ENCODE peak calls at places on chromosomes 6 and 20, in ten cellular contexts. One of them, this sample, is unnamed.

GRCh38 chr6:39407446-39407993 is 85.0 kb upstream of the KCNK16 start:
- DNase-seq in sigmoid colon: no peak
- DNase-seq in AG10803: peak
- DNase-seq in HCT116: no peak
- DNase-seq in thoracic aorta: no peak
- DNase-seq in astrocyte of the spinal cord: no peak
- DNase-seq in lower leg skin: no peak
- DNase-seq in brain microvascular endothelial cell: no peak
- DNase-seq in cardiac muscle cell: no peak
- DNase-seq in heart right ventricle: no peak
- DNase-seq in this sample: no peak

GRCh38 chr20:43948455-43948854 is 33.8 kb downstream of the TOX2 start:
- DNase-seq in AG10803: no peak
- DNase-seq in brain microvascular endothelial cell: no peak
- DNase-seq in heart right ventricle: no peak
- DNase-seq in thoracic aorta: no peak
- DNase-seq in cardiac muscle cell: no peak
- DNase-seq in HCT116: no peak
- DNase-seq in astrocyte of the spinal cord: no peak
- DNase-seq in sigmoid colon: no peak
- DNase-seq in lower leg skin: no peak
- DNase-seq in this sample: no peak

GRCh38 chr20:39986231-39986904 is 702.7 kb downstream of the MAFB start:
- DNase-seq in cardiac muscle cell: peak
- DNase-seq in sigmoid colon: peak
- DNase-seq in astrocyte of the spinal cord: peak
- DNase-seq in heart right ventricle: peak
- DNase-seq in lower leg skin: peak
- DNase-seq in HCT116: no peak
- DNase-seq in AG10803: peak
- DNase-seq in thoracic aorta: no peak
- DNase-seq in brain microvascular endothelial cell: peak
- DNase-seq in this sample: no peak

GRCh38 chr6:36544228-36544627 is 3.1 kb downstream of the STK38 start:
- DNase-seq in thoracic aorta: no peak
- DNase-seq in brain microvascular endothelial cell: no peak
- DNase-seq in cardiac muscle cell: peak
- DNase-seq in HCT116: no peak
- DNase-seq in astrocyte of the spinal cord: no peak
- DNase-seq in AG10803: peak
- DNase-seq in heart right ventricle: no peak
- DNase-seq in lower leg skin: peak
- DNase-seq in sigmoid colon: no peak
- DNase-seq in this sample: no peak

GRCh38 chr20:6026051-6026450 is 27.8 kb downstream of the LRRN4 start:
- DNase-seq in HCT116: no peak
- DNase-seq in sigmoid colon: no peak
- DNase-seq in cardiac muscle cell: no peak
- DNase-seq in lower leg skin: no peak
- DNase-seq in brain microvascular endothelial cell: peak
- DNase-seq in astrocyte of the spinal cord: no peak
- DNase-seq in thoracic aorta: no peak
- DNase-seq in AG10803: peak
- DNase-seq in heart right ventricle: no peak
- DNase-seq in this sample: no peak

GRCh38 chr20:15205719-15206118 is 868.3 kb upstream of the FLRT3 start:
- DNase-seq in astrocyte of the spinal cord: no peak
- DNase-seq in cardiac muscle cell: no peak
- DNase-seq in lower leg skin: no peak
- DNase-seq in HCT116: no peak
- DNase-seq in AG10803: peak
- DNase-seq in heart right ventricle: no peak
- DNase-seq in sigmoid colon: no peak
- DNase-seq in brain microvascular endothelial cell: no peak
- DNase-seq in thoracic aorta: no peak
- DNase-seq in this sample: no peak

GRCh38 chr20:19968488-19969073 is 48.6 kb upstream of the NAA20 start:
- DNase-seq in heart right ventricle: no peak
- DNase-seq in HCT116: no peak
- DNase-seq in sigmoid colon: no peak
- DNase-seq in brain microvascular endothelial cell: no peak
- DNase-seq in lower leg skin: no peak
- DNase-seq in astrocyte of the spinal cord: no peak
- DNase-seq in cardiac muscle cell: no peak
- DNase-seq in AG10803: no peak
- DNase-seq in thoracic aorta: no peak
- DNase-seq in this sample: no peak

GRCh38 chr6:134347916-134348805 is 30.2 kb upstream of the SGK1 start:
- DNase-seq in HCT116: no peak
- DNase-seq in cardiac muscle cell: peak
- DNase-seq in heart right ventricle: peak
- DNase-seq in thoracic aorta: no peak
- DNase-seq in AG10803: peak
- DNase-seq in sigmoid colon: no peak
- DNase-seq in brain microvascular endothelial cell: peak
- DNase-seq in astrocyte of the spinal cord: peak
- DNase-seq in lower leg skin: peak
- DNase-seq in this sample: no peak

GRCh38 chr6:149995235-149995750 is 30.0 kb downstream of the RAET1L start:
- DNase-seq in astrocyte of the spinal cord: no peak
- DNase-seq in heart right ventricle: no peak
- DNase-seq in lower leg skin: no peak
- DNase-seq in HCT116: no peak
- DNase-seq in AG10803: no peak
- DNase-seq in brain microvascular endothelial cell: no peak
- DNase-seq in cardiac muscle cell: no peak
- DNase-seq in thoracic aorta: no peak
- DNase-seq in sigmoid colon: no peak
- DNase-seq in this sample: no peak

GRCh38 chr6:140463312-140463710 is 1088.9 kb upstream of the CITED2 start:
- DNase-seq in thoracic aorta: no peak
- DNase-seq in heart right ventricle: no peak
- DNase-seq in brain microvascular endothelial cell: no peak
- DNase-seq in AG10803: peak
- DNase-seq in HCT116: no peak
- DNase-seq in lower leg skin: no peak
- DNase-seq in sigmoid colon: no peak
- DNase-seq in astrocyte of the spinal cord: no peak
- DNase-seq in cardiac muscle cell: no peak
- DNase-seq in this sample: no peak

GRCh38 chr6:28789553-28790083 is 134.2 kb downstream of the TRIM27 start:
- DNase-seq in brain microvascular endothelial cell: peak
- DNase-seq in thoracic aorta: no peak
- DNase-seq in HCT116: peak
- DNase-seq in lower leg skin: no peak
- DNase-seq in AG10803: peak
- DNase-seq in astrocyte of the spinal cord: peak
- DNase-seq in cardiac muscle cell: peak
- DNase-seq in heart right ventricle: no peak
- DNase-seq in sigmoid colon: no peak
- DNase-seq in this sample: peak

GRCh38 chr6:111993342-111993741 is 60.6 kb upstream of the CCN6 start:
- DNase-seq in brain microvascular endothelial cell: no peak
- DNase-seq in cardiac muscle cell: no peak
- DNase-seq in astrocyte of the spinal cord: no peak
- DNase-seq in heart right ventricle: no peak
- DNase-seq in HCT116: no peak
- DNase-seq in lower leg skin: no peak
- DNase-seq in thoracic aorta: no peak
- DNase-seq in sigmoid colon: no peak
- DNase-seq in AG10803: no peak
- DNase-seq in this sample: no peak

GRCh38 chr6:113690957-113691656 is 166.0 kb upstream of the MARCKS start:
- DNase-seq in sigmoid colon: no peak
- DNase-seq in cardiac muscle cell: no peak
- DNase-seq in brain microvascular endothelial cell: no peak
- DNase-seq in AG10803: no peak
- DNase-seq in lower leg skin: no peak
- DNase-seq in thoracic aorta: no peak
- DNase-seq in HCT116: no peak
- DNase-seq in heart right ventricle: no peak
- DNase-seq in astrocyte of the spinal cord: no peak
- DNase-seq in this sample: no peak

GRCh38 chr6:71388068-71388744 is 99.6 kb downstream of the OGFRL1 start:
- DNase-seq in HCT116: no peak
- DNase-seq in lower leg skin: no peak
- DNase-seq in sigmoid colon: no peak
- DNase-seq in brain microvascular endothelial cell: no peak
- DNase-seq in heart right ventricle: no peak
- DNase-seq in astrocyte of the spinal cord: no peak
- DNase-seq in AG10803: no peak
- DNase-seq in cardiac muscle cell: no peak
- DNase-seq in thoracic aorta: no peak
- DNase-seq in this sample: no peak
- H3K4me3 ChIP-seq in HCT116: no peak
- H3K4me3 ChIP-seq in lower leg skin: no peak
- H3K4me3 ChIP-seq in sigmoid colon: no peak
- H3K4me3 ChIP-seq in brain microvascular endothelial cell: no peak
- H3K4me3 ChIP-seq in heart right ventricle: no peak
- H3K4me3 ChIP-seq in astrocyte of the spinal cord: no peak
- H3K4me3 ChIP-seq in AG10803: no peak
- H3K4me3 ChIP-seq in cardiac muscle cell: no peak
- H3K4me3 ChIP-seq in thoracic aorta: no peak
- H3K4me3 ChIP-seq in this sample: no peak

GRCh38 chr6:109226353-109226752 is 131.0 kb downstream of the CEP57L1 start:
- DNase-seq in HCT116: no peak
- DNase-seq in AG10803: no peak
- DNase-seq in lower leg skin: no peak
- DNase-seq in sigmoid colon: no peak
- DNase-seq in brain microvascular endothelial cell: no peak
- DNase-seq in cardiac muscle cell: no peak
- DNase-seq in heart right ventricle: no peak
- DNase-seq in thoracic aorta: no peak
- DNase-seq in astrocyte of the spinal cord: no peak
- DNase-seq in this sample: no peak
- TF ChIP-seq CTCF in HCT116: no peak
- TF ChIP-seq CTCF in AG10803: no peak
- TF ChIP-seq CTCF in lower leg skin: no peak
- TF ChIP-seq CTCF in sigmoid colon: no peak
- TF ChIP-seq CTCF in brain microvascular endothelial cell: no peak
- TF ChIP-seq CTCF in cardiac muscle cell: no peak
- TF ChIP-seq CTCF in heart right ventricle: no peak
- TF ChIP-seq CTCF in thoracic aorta: no peak
- TF ChIP-seq CTCF in astrocyte of the spinal cord: no peak
- TF ChIP-seq CTCF in this sample: no peak

GRCh38 chr6:32974541-32975308 is 6.3 kb downstream of the BRD2 start:
- DNase-seq in cardiac muscle cell: no peak
- DNase-seq in lower leg skin: no peak
- DNase-seq in AG10803: no peak
- DNase-seq in HCT116: no peak
- DNase-seq in astrocyte of the spinal cord: no peak
- DNase-seq in thoracic aorta: no peak
- DNase-seq in sigmoid colon: no peak
- DNase-seq in heart right ventricle: no peak
- DNase-seq in brain microvascular endothelial cell: no peak
- DNase-seq in this sample: no peak

GRCh38 chr6:32977272-32977952 is 9.0 kb downstream of the BRD2 start:
- DNase-seq in AG10803: no peak
- DNase-seq in sigmoid colon: no peak
- DNase-seq in thoracic aorta: no peak
- DNase-seq in cardiac muscle cell: no peak
- DNase-seq in brain microvascular endothelial cell: no peak
- DNase-seq in lower leg skin: no peak
- DNase-seq in HCT116: no peak
- DNase-seq in astrocyte of the spinal cord: no peak
- DNase-seq in heart right ventricle: no peak
- DNase-seq in this sample: no peak

GRCh38 chr6:32973934-32974333 is 5.5 kb downstream of the BRD2 start:
- DNase-seq in cardiac muscle cell: peak
- DNase-seq in HCT116: no peak
- DNase-seq in astrocyte of the spinal cord: peak
- DNase-seq in brain microvascular endothelial cell: peak
- DNase-seq in lower leg skin: no peak
- DNase-seq in AG10803: peak
- DNase-seq in thoracic aorta: no peak
- DNase-seq in sigmoid colon: no peak
- DNase-seq in heart right ventricle: no peak
- DNase-seq in this sample: no peak

GRCh38 chr6:32976334-32977069 is 8.1 kb downstream of the BRD2 start:
- DNase-seq in cardiac muscle cell: no peak
- DNase-seq in brain microvascular endothelial cell: no peak
- DNase-seq in AG10803: no peak
- DNase-seq in HCT116: no peak
- DNase-seq in astrocyte of the spinal cord: no peak
- DNase-seq in heart right ventricle: no peak
- DNase-seq in sigmoid colon: no peak
- DNase-seq in thoracic aorta: no peak
- DNase-seq in lower leg skin: no peak
- DNase-seq in this sample: no peak

GRCh38 chr6:32975886-32976285 is 7.5 kb downstream of the BRD2 start:
- DNase-seq in brain microvascular endothelial cell: no peak
- DNase-seq in cardiac muscle cell: no peak
- DNase-seq in sigmoid colon: no peak
- DNase-seq in lower leg skin: no peak
- DNase-seq in heart right ventricle: no peak
- DNase-seq in AG10803: no peak
- DNase-seq in HCT116: no peak
- DNase-seq in thoracic aorta: no peak
- DNase-seq in astrocyte of the spinal cord: no peak
- DNase-seq in this sample: no peak
- H3K4me3 ChIP-seq in brain microvascular endothelial cell: peak
- H3K4me3 ChIP-seq in cardiac muscle cell: peak
- H3K4me3 ChIP-seq in sigmoid colon: no peak
- H3K4me3 ChIP-seq in lower leg skin: no peak
- H3K4me3 ChIP-seq in heart right ventricle: no peak
- H3K4me3 ChIP-seq in AG10803: peak
- H3K4me3 ChIP-seq in HCT116: no peak
- H3K4me3 ChIP-seq in thoracic aorta: peak
- H3K4me3 ChIP-seq in astrocyte of the spinal cord: peak
- H3K4me3 ChIP-seq in this sample: peak

GRCh38 chr6:127792616-127793015 is 108.2 kb downstream of the THEMIS start:
- DNase-seq in cardiac muscle cell: no peak
- DNase-seq in sigmoid colon: no peak
- DNase-seq in brain microvascular endothelial cell: no peak
- DNase-seq in astrocyte of the spinal cord: no peak
- DNase-seq in lower leg skin: no peak
- DNase-seq in AG10803: no peak
- DNase-seq in HCT116: no peak
- DNase-seq in thoracic aorta: no peak
- DNase-seq in heart right ventricle: no peak
- DNase-seq in this sample: no peak

GRCh38 chr6:127791779-127792528 is 108.9 kb downstream of the THEMIS start:
- DNase-seq in thoracic aorta: no peak
- DNase-seq in cardiac muscle cell: no peak
- DNase-seq in AG10803: no peak
- DNase-seq in HCT116: no peak
- DNase-seq in astrocyte of the spinal cord: no peak
- DNase-seq in sigmoid colon: no peak
- DNase-seq in heart right ventricle: no peak
- DNase-seq in lower leg skin: no peak
- DNase-seq in brain microvascular endothelial cell: no peak
- DNase-seq in this sample: no peak

GRCh38 chr6:127794405-127794804 is 106.5 kb downstream of the THEMIS start:
- DNase-seq in AG10803: no peak
- DNase-seq in cardiac muscle cell: no peak
- DNase-seq in HCT116: no peak
- DNase-seq in sigmoid colon: no peak
- DNase-seq in heart right ventricle: no peak
- DNase-seq in thoracic aorta: no peak
- DNase-seq in lower leg skin: no peak
- DNase-seq in astrocyte of the spinal cord: no peak
- DNase-seq in brain microvascular endothelial cell: no peak
- DNase-seq in this sample: no peak

GRCh38 chr6:127793396-127793795 is 107.5 kb downstream of the THEMIS start:
- DNase-seq in cardiac muscle cell: no peak
- DNase-seq in astrocyte of the spinal cord: no peak
- DNase-seq in thoracic aorta: no peak
- DNase-seq in lower leg skin: no peak
- DNase-seq in heart right ventricle: no peak
- DNase-seq in brain microvascular endothelial cell: no peak
- DNase-seq in AG10803: no peak
- DNase-seq in sigmoid colon: no peak
- DNase-seq in HCT116: no peak
- DNase-seq in this sample: no peak

GRCh38 chr6:127790571-127790970 is 110.3 kb downstream of the THEMIS start:
- DNase-seq in heart right ventricle: no peak
- DNase-seq in thoracic aorta: no peak
- DNase-seq in brain microvascular endothelial cell: no peak
- DNase-seq in sigmoid colon: peak
- DNase-seq in HCT116: no peak
- DNase-seq in lower leg skin: no peak
- DNase-seq in AG10803: no peak
- DNase-seq in astrocyte of the spinal cord: no peak
- DNase-seq in cardiac muscle cell: no peak
- DNase-seq in this sample: no peak
- TF ChIP-seq CTCF in heart right ventricle: no peak
- TF ChIP-seq CTCF in thoracic aorta: no peak
- TF ChIP-seq CTCF in brain microvascular endothelial cell: no peak
- TF ChIP-seq CTCF in sigmoid colon: no peak
- TF ChIP-seq CTCF in HCT116: no peak
- TF ChIP-seq CTCF in lower leg skin: no peak
- TF ChIP-seq CTCF in AG10803: no peak
- TF ChIP-seq CTCF in astrocyte of the spinal cord: no peak
- TF ChIP-seq CTCF in cardiac muscle cell: no peak
- TF ChIP-seq CTCF in this sample: no peak